ENCODE peak calls at places on chromosomes 6 and 20, in six cellular contexts. N is ovary, V is tibial nerve, F is upper lobe of left lung, M is neural progenitor cell, Y is small intestine. H is an unnamed sample. For H3K36me3, the result is how much of the 10 kb centered on the place peaks cover.

GRCh38 chr6:94071835-94072234 is 652.5 kb upstream of the EPHA7 start:
- DNase-seq in M (peak), V (no peak), N (no peak), Y (no peak), F (no peak), H (no peak)

GRCh38 chr20:61791995-61792394 is 273.7 kb downstream of the TAF4 start:
- DNase-seq in M (no peak), V (no peak), Y (no peak), N (no peak), F (no peak), H (no peak)

GRCh38 chr6:108839068-108839467 is 9.2 kb upstream of the ARMC2 start:
- DNase-seq in M (peak), F (no peak), Y (no peak), N (no peak), V (no peak), H (no peak)

GRCh38 chr20:39010496-39010895 is 48.4 kb downstream of the DHX35 start:
- DNase-seq in F (no peak), Y (no peak), N (no peak), V (no peak), M (peak), H (no peak)

GRCh38 chr6:108175592-108176279 is 9.9 kb downstream of the NR2E1 start:
- DNase-seq in N (no peak), F (peak), V (no peak), M (peak), Y (peak), H (no peak)

GRCh38 chr6:14276667-14277404 is 159.3 kb downstream of the CD83 start:
- DNase-seq in M (no peak), V (no peak), N (no peak), F (no peak), Y (peak), H (no peak)

GRCh38 chr20:8837396-8837795 is 231.5 kb upstream of the PLCB4 start:
- DNase-seq in V (no peak), M (no peak), F (no peak), N (no peak), Y (no peak), H (no peak)

GRCh38 chr6:122364084-122364483 is 35.4 kb upstream of the HSF2 start:
- DNase-seq in N (no peak), M (no peak), F (no peak), Y (no peak), V (no peak), H (no peak)

GRCh38 chr6:97059473-97059872 is 134.9 kb downstream of the KLHL32 start:
- DNase-seq in Y (peak), F (no peak), V (no peak), N (no peak), M (peak), H (no peak)

GRCh38 chr6:109456710-109457595 is 1.4 kb upstream of the MICAL1 start:
- DNase-seq in Y (peak), V (no peak), F (no peak), M (no peak), N (no peak), H (peak)

GRCh38 chr20:35734374-35734773 is 7.7 kb downstream of the RBM39 start:
- DNase-seq in F (no peak), M (no peak), V (no peak), N (no peak), Y (no peak), H (no peak)
- H3K36me3 ChIP-seq in F (half or more), M (half or more), V (half or more), N (under half), Y (under half), H (half or more)

GRCh38 chr6:30643656-30644055 is 3.3 kb upstream of the C6orf136 start:
- DNase-seq in M (no peak), F (no peak), Y (peak), V (no peak), N (no peak), H (no peak)
- H3K36me3 ChIP-seq in M (under half), F (under half), Y (under half), V (half or more), N (under half), H (under half)

GRCh38 chr20:1367479-1367878 is 25.4 kb downstream of the FKBP1A start:
- DNase-seq in V (no peak), F (no peak), M (no peak), N (no peak), Y (no peak), H (no peak)
- H3K36me3 ChIP-seq in V (under half), F (under half), M (under half), N (under half), Y (under half), H (half or more)

DNA sequence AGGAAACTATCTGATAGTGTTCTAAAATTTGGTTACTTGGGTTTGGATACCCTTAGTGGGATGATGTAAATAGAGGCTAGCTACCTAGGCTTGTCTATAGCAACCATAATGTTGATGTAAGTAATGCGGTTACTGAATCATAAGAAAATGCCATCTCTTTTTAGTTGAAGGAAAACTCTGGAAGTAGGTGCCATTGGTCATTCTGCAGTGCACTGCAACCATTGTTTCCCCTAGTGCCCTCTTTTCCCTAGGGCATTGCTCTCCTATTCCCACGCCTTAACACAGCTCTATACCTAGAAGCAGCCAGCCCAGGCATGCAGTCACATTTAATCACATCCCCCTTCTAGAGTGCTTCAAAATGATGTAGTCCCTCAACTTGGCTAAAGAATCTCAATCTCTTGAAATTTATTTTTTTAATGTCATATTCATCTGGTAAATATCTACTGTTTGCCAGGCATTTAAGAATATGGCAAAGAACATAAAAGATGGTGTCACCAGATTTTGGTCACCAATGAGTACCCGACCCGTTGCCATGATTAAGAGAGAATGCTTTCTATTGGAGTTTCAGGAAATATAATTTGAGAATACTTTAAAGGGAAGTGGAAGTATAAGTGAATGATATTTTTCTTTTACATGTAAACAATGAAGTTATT is 10.4 kb downstream of the LOC128125822 start:
- DNase-seq in N (no peak), F (no peak), V (no peak), M (no peak), Y (no peak), H (no peak)
- H3K36me3 ChIP-seq in N (under half), F (under half), V (half or more), M (under half), Y (under half), H (under half)

DNA sequence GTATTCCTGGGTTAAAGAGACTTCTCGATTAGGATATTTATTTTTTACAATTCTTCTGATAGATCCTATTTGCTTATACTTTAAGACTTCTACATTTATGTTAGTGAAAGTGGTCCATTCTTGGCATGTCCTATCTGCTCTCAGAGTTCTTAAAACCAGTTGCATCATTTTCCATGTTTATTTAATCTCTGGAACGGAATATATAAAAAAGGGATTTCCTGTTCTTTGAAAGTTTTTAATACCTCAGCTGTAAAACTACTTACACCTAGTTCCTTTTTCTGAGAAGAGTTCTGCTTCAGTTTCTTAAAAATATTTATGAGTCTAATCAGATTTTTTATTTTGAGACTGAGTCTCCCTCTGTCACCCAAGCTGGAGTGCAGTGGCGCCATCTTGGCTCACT is 18.0 kb upstream of the MYL9 start:
- DNase-seq in M (no peak), Y (no peak), V (no peak), N (no peak), F (no peak), H (no peak)
- H3K36me3 ChIP-seq in M (under half), Y (under half), V (half or more), N (under half), F (under half), H (half or more)

DNA sequence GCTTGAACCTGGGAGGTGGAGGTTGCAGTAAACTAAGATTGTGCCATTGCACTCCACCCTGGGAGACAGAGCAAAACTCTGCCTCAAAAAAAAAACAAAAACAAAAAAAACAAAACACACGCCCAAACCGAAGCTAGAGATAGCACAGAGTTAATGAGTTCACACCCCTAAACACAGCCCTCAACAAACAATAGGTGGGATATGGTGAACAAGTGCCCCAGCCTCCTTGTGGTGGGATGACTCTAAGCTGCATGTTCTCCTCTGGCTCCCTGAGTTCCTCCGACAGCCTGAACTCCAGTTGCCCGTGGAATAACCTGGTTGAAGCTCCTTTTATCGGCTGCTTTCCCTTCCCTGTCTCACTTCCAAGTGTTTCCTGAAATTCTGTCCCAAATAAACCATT is 22.1 kb upstream of the DSN1 start:
- DNase-seq in N (no peak), V (no peak), Y (no peak), M (no peak), F (no peak), H (no peak)
- H3K36me3 ChIP-seq in N (under half), V (half or more), Y (under half), M (under half), F (under half), H (half or more)

GRCh38 chr6:106880952-106881351 is 93.6 kb downstream of the CD24 start:
- DNase-seq in V (no peak), Y (no peak), F (no peak), M (no peak), N (no peak), H (no peak)
- H3K36me3 ChIP-seq in V (under half), Y (under half), F (under half), M (under half), N (under half), H (under half)

GRCh38 chr20:63591786-63592355 is 17.8 kb upstream of the HELZ2 start:
- DNase-seq in Y (no peak), M (no peak), N (no peak), V (no peak), F (no peak), H (no peak)
- H3K36me3 ChIP-seq in Y (under half), M (under half), N (under half), V (half or more), F (half or more), H (half or more)